ENCODE peak calls at places on chromosome 3, in nine cellular contexts. V, G, Z, U, I, E, S, Y and R are unnamed samples.

GRCh38 chr3:137217733-137218132 is 259.9 kb downstream of the IL20RB start:
- DNase-seq in V (no peak), G (no peak), Z (peak), U (no peak), I (no peak), E (no peak), S (no peak), Y (no peak), R (no peak)

GRCh38 chr3:9474482-9474881 is 77.1 kb downstream of the SETD5 start:
- DNase-seq in V (no peak), G (no peak), Z (no peak), U (no peak), I (no peak), E (no peak), S (no peak), Y (no peak), R (no peak)

GRCh38 chr3:178255315-178255714 is 280.9 kb upstream of the KCNMB2 start:
- DNase-seq in V (no peak), G (peak), Z (no peak), U (peak), I (no peak), E (peak), S (peak), Y (no peak), R (no peak)

GRCh38 chr3:6994081-6994668 is 133.3 kb downstream of the GRM7 start:
- DNase-seq in V (no peak), G (no peak), Z (peak), U (no peak), I (no peak), E (no peak), S (no peak), Y (no peak), R (peak)

GRCh38 chr3:106299300-106300098 is 430.7 kb upstream of the CBLB start:
- DNase-seq in V (no peak), G (peak), Z (no peak), U (no peak), I (peak), E (peak), S (peak), Y (no peak), R (no peak)

GRCh38 chr3:131694351-131694750 is 191.6 kb upstream of the MRPL3 start:
- DNase-seq in V (no peak), G (no peak), Z (no peak), U (no peak), I (no peak), E (no peak), S (no peak), Y (no peak), R (no peak)

GRCh38 chr3:56347219-56347871 is 120.9 kb downstream of the ERC2 start:
- DNase-seq in V (no peak), G (peak), Z (peak), U (no peak), I (peak), E (no peak), S (no peak), Y (no peak), R (peak)

GRCh38 chr3:186241910-186242821 is 119.9 kb downstream of the DGKG start:
- DNase-seq in V (peak), G (peak), Z (peak), U (no peak), I (peak), E (peak), S (peak), Y (peak), R (peak)